ENCODE peak calls at places on chromosomes 3 and 15, in nine cellular contexts. A is A549, C is endothelial cell of umbilical vein, Q is uterus, M is HCT116, V is ovary, R is right lobe of liver, I is tibial nerve, T is stomach. Y is an unnamed sample.

GRCh38 chr3:183312433-183312832 is 59.4 kb downstream of the B3GNT5 start:
- DNase-seq in A (no peak), C (no peak), Q (no peak), M (no peak), V (no peak), R (no peak), I (no peak), T (no peak), Y (no peak)

GRCh38 chr15:39625451-39625850 is 44.6 kb downstream of the THBS1 start:
- DNase-seq in A (no peak), C (peak), Q (no peak), M (no peak), V (no peak), R (no peak), I (no peak), T (no peak), Y (no peak)

GRCh38 chr3:24288538-24289236 is 206.0 kb downstream of the THRB start:
- DNase-seq in A (no peak), C (no peak), Q (peak), M (no peak), V (peak), R (peak), I (no peak), T (peak), Y (no peak)

GRCh38 chr3:186640473-186640818 is 247 bp downstream of the FETUB start:
- DNase-seq in A (peak), C (no peak), Q (no peak), M (no peak), V (no peak), R (peak), I (no peak), T (no peak), Y (peak)

GRCh38 chr15:48962662-48963523 is 826 bp downstream of the SHC4 start:
- DNase-seq in A (no peak), C (peak), Q (peak), M (no peak), V (no peak), R (peak), I (no peak), T (no peak), Y (no peak)

GRCh38 chr15:71219646-71220045 is 104.4 kb downstream of the THSD4 start:
- DNase-seq in A (no peak), C (no peak), Q (no peak), M (no peak), V (no peak), R (no peak), I (no peak), T (no peak), Y (no peak)

GRCh38 chr15:90160781-90161727 is 40.1 kb upstream of the SEMA4B start:
- DNase-seq in A (peak), C (no peak), Q (peak), M (no peak), V (no peak), R (peak), I (no peak), T (peak), Y (no peak)

GRCh38 chr3:113560845-113561623 is 28.7 kb downstream of the SIDT1 start:
- DNase-seq in A (peak), C (peak), Q (no peak), M (no peak), V (no peak), R (no peak), I (no peak), T (no peak), Y (no peak)

GRCh38 chr15:100105101-100105500 is 236.7 kb downstream of the ADAMTS17 start:
- DNase-seq in A (no peak), C (no peak), Q (peak), M (no peak), V (peak), R (peak), I (no peak), T (no peak), Y (no peak)

GRCh38 chr3:140552403-140552802 is 125.5 kb upstream of the TRIM42 start:
- DNase-seq in A (no peak), C (no peak), Q (no peak), M (no peak), V (no peak), R (no peak), I (no peak), T (no peak), Y (no peak)

GRCh38 chr3:16511561-16512434 is 1.7 kb downstream of the RFTN1 start:
- DNase-seq in A (no peak), C (peak), Q (peak), M (no peak), V (peak), R (peak), I (peak), T (peak), Y (peak)

GRCh38 chr15:73539726-73540125 is 93.5 kb downstream of the NPTN start:
- DNase-seq in A (no peak), C (no peak), Q (no peak), M (no peak), V (no peak), R (no peak), I (no peak), T (no peak), Y (no peak)

GRCh38 chr3:192060160-192060783 is 599.3 kb downstream of the PYDC2 start:
- DNase-seq in A (no peak), C (no peak), Q (no peak), M (no peak), V (no peak), R (no peak), I (no peak), T (no peak), Y (no peak)

GRCh38 chr3:49333091-49333490 is 6.8 kb downstream of the USP4 start:
- DNase-seq in A (no peak), C (no peak), Q (no peak), M (no peak), V (no peak), R (no peak), I (no peak), T (no peak), Y (no peak)

GRCh38 chr15:100002091-100002620 is 268.9 kb upstream of the LYSMD4 start:
- DNase-seq in A (no peak), C (no peak), Q (no peak), M (no peak), V (no peak), R (no peak), I (no peak), T (no peak), Y (peak)

GRCh38 chr15:95559875-95560394 is 770.6 kb upstream of the NR2F2 start:
- DNase-seq in A (peak), C (peak), Q (peak), M (peak), V (no peak), R (no peak), I (peak), T (no peak), Y (peak)

GRCh38 chr15:88243895-88244787 is 12.4 kb downstream of the NTRK3 start:
- DNase-seq in A (peak), C (peak), Q (no peak), M (peak), V (no peak), R (no peak), I (peak), T (no peak), Y (no peak)
- TF ChIP-seq CTCF in A (peak), C (peak), Q (peak), M (peak), V (no peak), R (peak), I (peak), T (peak), Y (no peak)

DNA sequence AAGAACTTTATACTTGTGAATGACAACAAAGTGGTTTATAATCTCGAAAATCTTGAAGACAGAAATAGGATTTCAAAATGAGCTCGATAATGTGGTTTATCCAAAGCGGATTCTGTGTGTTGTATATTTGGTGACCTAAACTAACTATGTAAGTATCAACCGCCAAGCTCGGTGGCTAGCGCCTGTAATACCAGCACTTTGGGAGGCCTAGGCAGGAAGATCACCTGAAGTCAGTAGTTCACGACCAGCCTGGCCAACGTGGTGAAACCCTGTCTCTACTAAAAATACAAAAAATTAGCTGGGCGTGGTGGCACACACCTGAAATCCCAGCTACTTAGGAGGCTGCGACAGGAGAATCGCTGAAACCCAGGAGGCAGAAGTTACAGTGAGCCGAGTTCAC is 2.2 kb downstream of the ATP13A3 start:
- DNase-seq in A (no peak), C (no peak), Q (no peak), M (no peak), V (no peak), R (no peak), I (no peak), T (no peak), Y (no peak)
- H3K4me3 ChIP-seq in A (peak), C (no peak), Q (no peak), M (no peak), V (no peak), R (no peak), I (no peak), T (no peak), Y (no peak)

GRCh38 chr3:59935025-59935424 is 885.2 kb upstream of the CFAP20DC start:
- DNase-seq in A (no peak), C (no peak), Q (no peak), M (no peak), V (no peak), R (no peak), I (no peak), T (no peak), Y (no peak)

GRCh38 chr3:59939826-59940426 is 890.1 kb upstream of the CFAP20DC start:
- DNase-seq in A (no peak), C (no peak), Q (no peak), M (no peak), V (no peak), R (no peak), I (no peak), T (no peak), Y (no peak)

GRCh38 chr3:59940690-59941089 is 890.9 kb upstream of the CFAP20DC start:
- DNase-seq in A (no peak), C (no peak), Q (no peak), M (no peak), V (no peak), R (no peak), I (no peak), T (no peak), Y (no peak)

GRCh38 chr3:59938857-59939256 is 889.0 kb upstream of the CFAP20DC start:
- DNase-seq in A (no peak), C (no peak), Q (no peak), M (no peak), V (no peak), R (no peak), I (no peak), T (no peak), Y (no peak)

GRCh38 chr3:59937206-59937605 is 887.4 kb upstream of the CFAP20DC start:
- DNase-seq in A (no peak), C (no peak), Q (no peak), M (no peak), V (no peak), R (no peak), I (no peak), T (no peak), Y (no peak)
- TF ChIP-seq POLR2A in A (no peak), C (no peak), Q (no peak), M (no peak), V (no peak), R (no peak), I (no peak), T (no peak), Y (no peak)

DNA sequence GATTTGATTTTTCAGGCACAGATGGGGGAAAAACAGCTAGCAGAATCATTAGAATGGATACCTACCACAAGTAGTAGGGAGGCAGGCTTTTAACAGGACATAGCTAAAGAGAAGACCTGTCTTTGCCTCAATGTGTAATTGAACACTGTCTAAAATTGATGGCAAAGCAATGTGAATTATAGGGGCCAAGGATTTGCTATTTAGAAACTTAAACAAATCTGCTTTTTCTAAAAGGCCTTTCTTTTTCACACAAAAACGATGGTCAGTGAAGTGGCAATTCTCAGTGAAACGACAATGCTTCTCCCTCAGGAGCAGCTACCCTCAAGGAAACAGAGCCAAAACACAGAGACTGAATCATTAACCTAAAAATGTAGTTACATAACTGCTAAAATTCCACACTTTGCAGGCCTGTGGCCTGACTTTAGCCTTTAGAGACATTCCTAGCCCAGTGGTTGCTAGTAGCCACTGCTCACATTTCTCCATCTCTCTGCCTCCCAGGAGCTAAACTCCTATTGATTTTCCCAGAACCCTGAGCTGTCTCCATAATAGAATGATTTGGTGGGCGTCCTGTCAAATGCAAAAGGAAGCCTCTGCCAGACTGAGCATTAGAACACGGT is 630.2 kb upstream of the KCNMB2 start:
- DNase-seq in A (peak), C (peak), Q (no peak), M (no peak), V (no peak), R (no peak), I (no peak), T (no peak), Y (no peak)
- TF ChIP-seq CTCF in A (no peak), C (no peak), Q (no peak), M (no peak), V (no peak), R (peak), I (no peak), T (no peak), Y (no peak)

GRCh38 chr3:115861166-115861733 is 237.9 kb downstream of the GAP43 start:
- DNase-seq in A (no peak), C (no peak), Q (no peak), M (no peak), V (no peak), R (no peak), I (no peak), T (no peak), Y (no peak)

GRCh38 chr3:115860766-115861165 is 237.5 kb downstream of the GAP43 start:
- DNase-seq in A (no peak), C (no peak), Q (no peak), M (no peak), V (no peak), R (no peak), I (no peak), T (no peak), Y (no peak)

GRCh38 chr3:115862824-115863223 is 239.5 kb downstream of the GAP43 start:
- DNase-seq in A (no peak), C (no peak), Q (no peak), M (no peak), V (no peak), R (no peak), I (no peak), T (no peak), Y (no peak)

GRCh38 chr3:115864912-115865311 is 241.6 kb downstream of the GAP43 start:
- DNase-seq in A (no peak), C (no peak), Q (no peak), M (no peak), V (no peak), R (no peak), I (no peak), T (no peak), Y (no peak)

GRCh38 chr3:115862099-115862498 is 238.8 kb downstream of the GAP43 start:
- DNase-seq in A (no peak), C (no peak), Q (no peak), M (no peak), V (no peak), R (no peak), I (no peak), T (no peak), Y (no peak)
- H3K4me3 ChIP-seq in A (no peak), C (no peak), Q (no peak), M (no peak), V (no peak), R (no peak), I (no peak), T (no peak), Y (no peak)

GRCh38 chr3:128592891-128593290 is 57.7 kb downstream of the RPN1 start:
- DNase-seq in A (no peak), C (no peak), Q (no peak), M (no peak), V (no peak), R (no peak), I (no peak), T (no peak), Y (no peak)

GRCh38 chr3:128588147-128588546 is 62.5 kb downstream of the RPN1 start:
- DNase-seq in A (no peak), C (no peak), Q (no peak), M (no peak), V (no peak), R (no peak), I (no peak), T (no peak), Y (no peak)

GRCh38 chr3:128590948-128591347 is 59.7 kb downstream of the RPN1 start:
- DNase-seq in A (no peak), C (no peak), Q (no peak), M (no peak), V (no peak), R (peak), I (no peak), T (no peak), Y (no peak)

GRCh38 chr3:128587391-128587790 is 63.2 kb downstream of the RPN1 start:
- DNase-seq in A (no peak), C (no peak), Q (no peak), M (no peak), V (no peak), R (no peak), I (no peak), T (no peak), Y (no peak)

GRCh38 chr3:128591728-128592426 is 58.7 kb downstream of the RPN1 start:
- DNase-seq in A (no peak), C (no peak), Q (no peak), M (no peak), V (no peak), R (no peak), I (no peak), T (no peak), Y (no peak)
- TF ChIP-seq POLR2A in A (no peak), C (no peak), Q (no peak), M (no peak), V (no peak), R (no peak), I (no peak), T (no peak), Y (no peak)

GRCh38 chr3:51384730-51385473 is at the start of gene MANF:
- DNase-seq in A (peak), C (peak), Q (peak), M (peak), V (peak), R (peak), I (peak), T (peak), Y (peak)
- TF ChIP-seq CTCF in A (no peak), C (no peak), Q (peak), M (no peak), V (no peak), R (peak), I (no peak), T (no peak), Y (no peak)

DNA sequence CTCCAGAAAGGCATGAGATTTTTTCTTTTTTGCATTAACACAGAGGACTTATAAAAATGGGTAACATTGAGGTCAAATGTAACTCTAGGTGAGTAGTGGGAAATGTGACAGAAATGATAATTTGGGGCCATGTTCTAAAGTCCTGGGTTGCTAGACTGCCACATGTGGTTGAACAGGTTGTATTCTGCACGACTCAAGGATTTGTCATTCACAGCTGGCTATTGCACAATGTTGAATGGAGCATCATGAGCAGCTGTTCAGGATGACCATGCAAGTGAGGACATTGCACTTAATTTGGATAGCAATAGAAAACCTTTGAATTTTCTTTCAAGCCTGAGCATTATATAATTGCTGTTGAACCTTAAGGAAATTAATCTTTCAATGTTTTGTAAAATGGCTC is 396.6 kb downstream of the NAALADL2 start:
- DNase-seq in A (peak), C (no peak), Q (no peak), M (no peak), V (no peak), R (no peak), I (peak), T (no peak), Y (no peak)
- H3K4me3 ChIP-seq in A (no peak), C (no peak), Q (no peak), M (no peak), V (no peak), R (no peak), I (no peak), T (no peak), Y (no peak)

GRCh38 chr15:59005579-59005978 is 18.1 kb downstream of the RNF111 start:
- DNase-seq in A (no peak), C (no peak), Q (no peak), M (no peak), V (no peak), R (no peak), I (no peak), T (no peak), Y (no peak)
- TF ChIP-seq POLR2A in A (no peak), C (no peak), Q (no peak), M (no peak), V (no peak), R (no peak), I (no peak), T (no peak), Y (no peak)

GRCh38 chr3:128228366-128228910 is 75.2 kb downstream of the EEFSEC start:
- DNase-seq in A (no peak), C (no peak), Q (no peak), M (no peak), V (no peak), R (no peak), I (no peak), T (no peak), Y (no peak)

GRCh38 chr3:128229077-128229837 is 76.0 kb downstream of the EEFSEC start:
- DNase-seq in A (no peak), C (no peak), Q (no peak), M (no peak), V (peak), R (no peak), I (no peak), T (no peak), Y (peak)

GRCh38 chr3:128227507-128227906 is 74.2 kb downstream of the EEFSEC start:
- DNase-seq in A (no peak), C (no peak), Q (no peak), M (no peak), V (no peak), R (no peak), I (no peak), T (no peak), Y (no peak)

GRCh38 chr3:128226186-128226725 is 73.0 kb downstream of the EEFSEC start:
- DNase-seq in A (no peak), C (no peak), Q (no peak), M (no peak), V (no peak), R (no peak), I (no peak), T (no peak), Y (no peak)

GRCh38 chr3:128226794-128227399 is 73.6 kb downstream of the EEFSEC start:
- DNase-seq in A (peak), C (peak), Q (no peak), M (peak), V (no peak), R (no peak), I (no peak), T (no peak), Y (no peak)
- TF ChIP-seq CTCF in A (peak), C (peak), Q (peak), M (peak), V (no peak), R (peak), I (peak), T (peak), Y (no peak)

Y was measured in lower leg skin.